ENCODE peak calls at places on chromosomes 2 and 18, in five cellular contexts. C is body of pancreas, H is ascending aorta, V is SK-N-SH, U is Karpas-422. X is an unnamed sample.

GRCh38 chr2:214731008-214731407 is 78.5 kb downstream of the BARD1 start:
- DNase-seq in C (no peak), H (no peak), V (no peak), U (no peak), X (no peak)

GRCh38 chr2:83686863-83687262 is 772.2 kb downstream of the SUCLG1 start:
- DNase-seq in C (no peak), H (no peak), V (no peak), U (no peak), X (no peak)

GRCh38 chr2:197097578-197098366 is 171.3 kb upstream of the PGAP1 start:
- DNase-seq in C (peak; percentile 40), H (peak; percentile 75), V (no peak), U (no peak), X (no peak)

GRCh38 chr18:70577023-70577420 is 288.2 kb downstream of the SOCS6 start:
- DNase-seq in C (no peak), H (no peak), V (no peak), U (no peak), X (no peak)

GRCh38 chr2:153068915-153069314 is 350.5 kb downstream of the ARL6IP6 start:
- DNase-seq in C (no peak), H (no peak), V (no peak), U (no peak), X (no peak)

GRCh38 chr2:219844756-219845155 is 217.3 kb downstream of the SLC4A3 start:
- DNase-seq in C (no peak), H (no peak), V (no peak), U (peak; percentile 60), X (no peak)

GRCh38 chr2:72915076-72915906 is 2.0 kb upstream of the EMX1 start:
- DNase-seq in C (no peak), H (no peak), V (peak; percentile 40), U (no peak), X (no peak)

GRCh38 chr2:152320166-152320565 is 14.8 kb upstream of the FMNL2 start:
- DNase-seq in C (no peak), H (no peak), V (no peak), U (no peak), X (no peak)

GRCh38 chr2:152432765-152433164 is 97.8 kb downstream of the FMNL2 start:
- DNase-seq in C (no peak), H (no peak), V (no peak), U (no peak), X (no peak)

GRCh38 chr2:7013761-7014160 is 96.5 kb downstream of the RNF144A start:
- DNase-seq in C (no peak), H (no peak), V (no peak), U (no peak), X (no peak)

GRCh38 chr2:215833531-215834162 is 179.7 kb downstream of the MREG start:
- DNase-seq in C (no peak), H (no peak), V (no peak), U (no peak), X (peak; percentile 10)

GRCh38 chr2:237725661-237726060 is 72.9 kb upstream of the RBM44 start:
- DNase-seq in C (no peak), H (no peak), V (no peak), U (no peak), X (peak; percentile 80)

GRCh38 chr18:3526421-3527354 is 76.7 kb downstream of the TGIF1 start:
- DNase-seq in C (no peak), H (no peak), V (peak; percentile 29), U (peak; percentile 56), X (peak; percentile 23)

GRCh38 chr2:172039011-172039704 is 39.4 kb downstream of the METAP1D start:
- DNase-seq in C (no peak), H (no peak), V (no peak), U (no peak), X (no peak)

GRCh38 chr2:216292886-216293291 is 79.4 kb downstream of the MARCHF4 start:
- DNase-seq in C (peak; percentile 38), H (no peak), V (no peak), U (no peak), X (no peak)

GRCh38 chr2:162198239-162198638 is 45.0 kb downstream of the FAP start:
- DNase-seq in C (no peak), H (no peak), V (no peak), U (no peak), X (no peak)

GRCh38 chr18:22999647-23000046 is 66.5 kb downstream of the RBBP8 start:
- DNase-seq in C (no peak), H (no peak), V (no peak), U (no peak), X (no peak)

GRCh38 chr2:202269585-202269984 is 4.0 kb downstream of the NOP58 start:
- DNase-seq in C (no peak), H (no peak), V (peak; percentile 24), U (peak; percentile 50), X (peak; percentile 21)

GRCh38 chr2:36633470-36634092 is 35.6 kb upstream of the FEZ2 start:
- DNase-seq in C (no peak), H (no peak), V (no peak), U (no peak), X (no peak)

GRCh38 chr2:203915256-203915655 is 21.3 kb upstream of the ICOS start:
- DNase-seq in C (no peak), H (no peak), V (no peak), U (no peak), X (no peak)

GRCh38 chr2:100365434-100365833 is 43.1 kb upstream of the LONRF2 start:
- DNase-seq in C (peak; percentile 72), H (no peak), V (no peak), U (no peak), X (peak; percentile 70)

GRCh38 chr2:100358554-100358953 is 36.3 kb upstream of the LONRF2 start:
- DNase-seq in C (no peak), H (no peak), V (no peak), U (no peak), X (no peak)

DNA sequence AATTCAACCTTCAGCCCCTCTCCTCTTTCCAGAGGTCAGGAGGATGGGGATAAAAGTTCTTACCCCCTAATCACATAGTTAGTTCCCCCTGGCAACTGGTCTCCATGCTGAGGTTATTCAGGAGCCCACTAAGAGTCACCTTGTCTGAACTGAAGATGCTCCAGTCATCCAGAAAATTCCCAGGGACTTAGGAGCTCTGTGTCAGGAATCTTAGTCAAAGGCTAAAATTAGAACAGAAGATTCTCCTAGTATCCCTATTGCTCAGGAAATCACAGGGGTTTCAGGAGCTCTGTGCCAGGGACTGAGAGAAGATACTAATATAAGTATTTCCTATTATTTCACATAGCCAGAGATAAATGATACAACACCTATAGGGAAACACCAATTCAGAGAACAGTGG is 37.3 kb upstream of the LONRF2 start:
- DNase-seq in C (no peak), H (no peak), V (no peak), U (no peak), X (no peak)
- H3K4me3 ChIP-seq in C (no peak overlapping the region), H (no peak overlapping the region), V (no peak overlapping the region), U (no peak overlapping the region), X (no peak overlapping the region)

DNA sequence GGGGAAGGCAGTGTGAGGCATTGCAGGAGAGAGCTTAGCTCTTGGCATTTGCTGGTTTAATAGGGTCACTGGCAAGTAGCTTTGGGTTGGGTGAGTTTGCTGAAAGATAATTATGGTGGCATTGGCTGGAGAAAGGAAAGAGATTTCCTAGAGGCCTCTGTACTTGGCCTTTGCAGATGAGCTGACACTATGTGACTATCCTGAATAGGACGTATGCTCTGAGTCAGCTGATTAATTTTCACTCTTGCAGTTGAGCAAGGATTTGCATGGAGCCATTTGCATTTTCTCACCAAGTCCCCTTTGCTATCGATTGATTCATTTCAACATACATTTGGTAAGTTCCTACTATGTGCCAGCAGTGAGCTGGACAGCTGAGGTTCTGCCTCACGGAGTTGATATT is 245.8 kb downstream of the LOXHD1 start:
- DNase-seq in C (no peak), H (no peak), V (no peak), U (peak; percentile 49), X (no peak)
- H3K4me1 ChIP-seq in C (no peaks in the 10 kb centered on the region), H (peaks cover 23% of the 10 kb centered on the region), V (peaks cover 7% of the 10 kb centered on the region), U (peaks cover 24% of the 10 kb centered on the region), X (no peaks in the 10 kb centered on the region)

GRCh38 chr2:3728104-3729054 is 25.0 kb downstream of the DCDC2C start:
- DNase-seq in C (no peak), H (no peak), V (peak; percentile 77), U (peak; percentile 78), X (peak; percentile 9)
- H3K4me3 ChIP-seq in C (no peak overlapping the region), H (no peak overlapping the region), V (no peak overlapping the region), U (no peak overlapping the region), X (no peak overlapping the region)

DNA sequence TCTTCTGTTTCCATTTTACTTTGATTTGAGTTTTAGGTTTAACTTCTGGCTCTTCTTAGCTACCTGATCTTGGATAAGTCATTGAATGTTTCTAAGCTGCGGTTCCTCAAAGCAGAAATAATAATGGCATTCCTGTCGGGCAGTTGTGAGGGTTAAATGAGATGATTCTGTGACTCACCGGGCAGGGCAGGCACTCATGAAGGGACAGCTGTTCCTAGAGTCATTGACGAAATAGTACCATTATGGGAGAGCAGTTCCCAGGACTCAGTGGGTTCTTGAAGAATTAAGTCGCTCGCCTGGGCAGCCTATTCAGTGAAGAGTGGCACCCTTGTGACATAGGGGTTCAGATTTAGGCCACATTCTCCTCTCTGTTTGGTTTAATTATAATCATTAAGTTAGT is 10.3 kb downstream of the TRIB2 start:
- DNase-seq in C (no peak), H (no peak), V (no peak), U (no peak), X (no peak)
- H3K4me1 ChIP-seq in C (peaks cover under 1% of the 10 kb centered on the region), H (peaks cover 2% of the 10 kb centered on the region), V (peaks cover 17% of the 10 kb centered on the region), U (peaks cover 58% of the 10 kb centered on the region), X (peaks cover 4% of the 10 kb centered on the region)

GRCh38 chr2:112995346-112995920 is 9.8 kb upstream of the IL36A start:
- DNase-seq in C (no peak), H (no peak), V (no peak), U (no peak), X (no peak)
- H3K4me3 ChIP-seq in C (no peak overlapping the region), H (no peak overlapping the region), V (no peak overlapping the region), U (no peak overlapping the region), X (no peak overlapping the region)

DNA sequence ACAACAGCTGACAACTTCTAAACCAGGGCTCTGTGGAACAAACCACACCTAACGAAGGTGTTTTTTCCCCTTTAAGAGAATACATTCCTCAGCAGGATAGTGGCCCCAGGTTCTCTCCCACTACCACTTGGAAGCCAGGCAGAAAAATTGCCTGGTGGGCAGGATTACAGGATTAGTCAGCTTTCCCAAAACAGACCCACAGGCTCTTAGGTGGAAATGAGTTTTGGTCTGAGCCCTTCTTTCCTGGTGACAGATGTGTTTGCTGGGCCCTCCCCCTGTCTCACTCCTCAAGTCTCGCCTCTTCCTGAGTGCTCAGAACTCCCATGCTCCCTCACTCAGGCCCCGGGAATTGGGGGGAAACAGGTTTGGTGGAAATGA is 139.4 kb upstream of the HAAO start:
- DNase-seq in C (no peak), H (no peak), V (no peak), U (no peak), X (no peak)
- H3K4me1 ChIP-seq in C (peaks cover 37% of the 10 kb centered on the region), H (peaks cover 70% of the 10 kb centered on the region), V (peaks cover 3% of the 10 kb centered on the region), U (no peaks in the 10 kb centered on the region), X (peaks cover 20% of the 10 kb centered on the region)

DNA sequence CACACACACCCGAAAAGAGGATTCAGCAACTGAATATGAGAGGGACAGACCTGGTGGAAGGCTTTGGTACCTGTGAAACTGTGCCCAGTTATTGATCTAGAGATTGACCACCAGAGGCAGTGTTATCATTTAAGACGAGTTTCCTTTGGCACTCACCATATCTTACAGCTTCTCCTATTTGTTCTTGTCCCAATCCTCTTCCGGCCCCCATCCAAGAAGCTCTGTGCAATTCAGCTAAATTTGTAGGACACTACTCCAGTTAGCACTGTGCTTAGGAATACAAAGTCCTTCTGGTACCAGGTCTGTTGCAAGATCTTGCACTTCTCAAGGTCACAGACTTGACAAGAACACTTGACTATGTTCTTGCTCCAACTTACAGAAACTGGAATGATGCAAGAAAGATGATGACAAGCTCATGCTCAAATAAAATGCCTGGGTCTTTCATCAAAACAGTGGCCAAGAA is 177.7 kb downstream of the TMEM247 start:
- DNase-seq in C (peak; percentile 46), H (no peak), V (peak; percentile 52), U (peak; percentile 71), X (peak; percentile 37)
- H3K4me3 ChIP-seq in C (no peak overlapping the region), H (no peak overlapping the region), V (no peak overlapping the region), U (no peak overlapping the region), X (no peak overlapping the region)

GRCh38 chr2:98455494-98455976 is 10.9 kb downstream of the INPP4A start:
- DNase-seq in C (no peak), H (no peak), V (no peak), U (peak; percentile 54), X (no peak)
- H3K4me1 ChIP-seq in C (peaks cover 10% of the 10 kb centered on the region), H (no peaks in the 10 kb centered on the region), V (peaks cover 8% of the 10 kb centered on the region), U (peaks cover 22% of the 10 kb centered on the region), X (peaks cover 2% of the 10 kb centered on the region)